ENCODE peak calls at places on chromosomes 3 and 15, in seven cellular contexts. N, L, E, A, D, T and Q are unnamed samples.

GRCh38 chr3:128971421-128971820 is 22.5 kb downstream of the CFAP92 start:
- DNase-seq in E (peak; percentile 73), A (no peak), T (no peak), D (no peak), L (no peak), N (peak; percentile 22), Q (no peak)

GRCh38 chr3:48399387-48400172 is 27.6 kb downstream of the FBXW12 start:
- DNase-seq in D (peak; percentile 3), A (no peak), L (no peak), E (no peak), N (no peak), T (no peak), Q (no peak)

GRCh38 chr15:78399081-78399480 is 38.9 kb upstream of the IREB2 start:
- DNase-seq in T (no peak), E (no peak), N (no peak), A (no peak), D (no peak), L (no peak), Q (no peak)

GRCh38 chr15:77018796-77019475 is 24.0 kb downstream of the PSTPIP1 start:
- DNase-seq in T (no peak), E (no peak), D (no peak), N (no peak), L (no peak), A (no peak), Q (no peak)

GRCh38 chr15:89662893-89663673 is 7.8 kb upstream of the KIF7 start:
- DNase-seq in A (no peak), D (no peak), T (peak; percentile 80), N (peak; percentile 87), L (no peak), E (peak; percentile 65), Q (no peak)

GRCh38 chr3:158355623-158356588 is 215.1 kb upstream of the MLF1 start:
- DNase-seq in E (no peak), N (no peak), L (no peak), A (no peak), D (no peak), T (no peak), Q (no peak)

GRCh38 chr3:9862391-9863235 is 17.4 kb downstream of the CIDEC start:
- DNase-seq in N (peak; percentile 71), D (peak; percentile 100), L (peak; percentile 36), A (peak; percentile 74), T (peak; percentile 89), E (peak; percentile 52), Q (no peak)

GRCh38 chr15:73712107-73712506 is 27.9 kb downstream of the CD276 start:
- DNase-seq in L (no peak), E (no peak), N (no peak), A (no peak), T (no peak), D (no peak), Q (no peak)

GRCh38 chr3:169171739-169172138 is 491.8 kb downstream of the MECOM start:
- DNase-seq in T (no peak), N (no peak), A (no peak), D (no peak), E (no peak), L (no peak), Q (no peak)

GRCh38 chr3:64355473-64355872 is 130.2 kb upstream of the PRICKLE2 start:
- DNase-seq in A (no peak), N (no peak), D (no peak), L (peak; percentile 35), E (peak; percentile 35), T (no peak), Q (no peak)

GRCh38 chr3:140316461-140316860 is 361.4 kb upstream of the TRIM42 start:
- DNase-seq in L (no peak), N (no peak), E (no peak), T (no peak), A (no peak), D (no peak), Q (no peak)

GRCh38 chr3:146125946-146126345 is 35.0 kb downstream of the PLOD2 start:
- DNase-seq in T (no peak), E (no peak), D (no peak), L (peak; percentile 75), A (peak; percentile 56), N (no peak), Q (no peak)

GRCh38 chr3:45035441-45036301 is 9.6 kb downstream of the CLEC3B start:
- DNase-seq in T (peak; percentile 79), L (no peak), N (no peak), E (peak; percentile 32), D (no peak), A (no peak), Q (no peak)

GRCh38 chr3:49351521-49352011 is 6.6 kb downstream of the GPX1 start:
- DNase-seq in N (no peak), D (no peak), A (no peak), T (no peak), L (peak; percentile 67), E (no peak), Q (no peak)

GRCh38 chr3:49805367-49805782 is 2.3 kb downstream of the INKA1 start:
- DNase-seq in T (peak; percentile 94), A (no peak), D (no peak), E (peak; percentile 93), N (peak; percentile 50), L (no peak), Q (no peak)

GRCh38 chr3:67017211-67017610 is 19.1 kb downstream of the KBTBD8 start:
- DNase-seq in T (no peak), D (peak; percentile 51), N (no peak), A (peak; percentile 67), L (no peak), E (no peak), Q (no peak)

GRCh38 chr3:187673012-187673411 is 2.8 kb upstream of the SST start:
- DNase-seq in L (no peak), D (no peak), A (no peak), N (no peak), T (no peak), E (no peak), Q (no peak)

GRCh38 chr3:8891774-8892173 is 71.5 kb downstream of the RAD18 start:
- DNase-seq in T (no peak), A (no peak), N (no peak), D (no peak), L (no peak), E (no peak), Q (no peak)

GRCh38 chr3:128076783-128077624 is 24.8 kb downstream of the SEC61A1 start:
- DNase-seq in D (peak; percentile 80), T (no peak), E (no peak), L (no peak), A (no peak), N (peak; percentile 34), Q (no peak)

GRCh38 chr3:129031476-129032215 is 28.9 kb upstream of the GP9 start:
- DNase-seq in E (no peak), D (no peak), A (no peak), T (no peak), N (no peak), L (no peak), Q (no peak)

DNA sequence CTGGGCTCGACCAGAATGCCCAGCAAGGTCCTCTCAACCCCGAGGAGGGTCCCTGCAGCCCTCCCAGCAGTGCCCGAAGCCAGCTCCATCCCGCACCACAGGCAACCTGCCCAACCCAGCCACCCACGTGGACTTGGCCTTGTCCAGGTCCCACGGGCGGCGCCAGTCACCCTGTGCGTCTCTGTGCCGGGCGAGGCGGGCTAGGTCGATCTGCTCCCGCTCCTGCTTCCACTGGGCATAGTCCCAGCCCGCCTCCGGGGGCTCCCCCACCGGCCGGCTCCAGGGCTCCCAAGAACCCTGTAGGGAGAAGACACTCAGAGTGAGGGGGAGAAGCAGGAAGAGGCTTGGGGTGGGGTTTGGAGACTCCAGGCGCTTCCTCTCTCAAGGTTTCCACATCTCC is 3.1 kb downstream of the CCDC9B start:
- DNase-seq in A (no peak), T (peak; percentile 84), E (no peak), D (no peak), N (no peak), L (no peak), Q (no peak)
- H3K4me3 ChIP-seq in A (no peak overlapping the region), T (peak overlapping the region; percentile 59), E (no peak overlapping the region), D (no peak overlapping the region), N (no peak overlapping the region), L (no peak overlapping the region), Q (peak overlapping the region; percentile 61)

DNA sequence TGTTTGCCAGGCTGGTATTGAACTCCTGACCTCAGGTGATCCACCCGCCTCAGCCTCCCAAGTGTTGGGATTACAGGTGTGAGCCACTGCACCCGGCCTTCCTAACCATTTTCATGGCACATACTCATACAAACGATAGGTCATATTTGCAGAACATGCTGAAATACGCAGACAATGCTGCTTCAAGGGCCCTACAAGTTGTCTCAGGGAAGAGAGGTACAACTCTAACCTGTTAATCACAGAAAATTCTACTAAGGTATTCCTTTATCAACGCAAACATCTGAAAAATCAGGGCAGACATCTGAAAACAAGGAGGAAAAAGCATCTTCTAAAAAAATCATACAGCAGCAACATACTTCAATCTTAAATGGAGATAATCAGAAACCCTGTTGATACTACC is 39.9 kb downstream of the RAF1 start:
- DNase-seq in D (no peak), N (no peak), E (no peak), A (no peak), L (no peak), T (no peak), Q (no peak)
- TF ChIP-seq POLR2A in D (no peak), N (no peak), E (no peak), A (no peak), L (no peak), T (no peak), Q (no peak)

GRCh38 chr15:38650936-38651327 is 86.3 kb upstream of the RASGRP1 start:
- DNase-seq in A (no peak), D (no peak), N (no peak), T (no peak), L (no peak), E (no peak), Q (no peak)

GRCh38 chr15:38648116-38648843 is 83.7 kb upstream of the RASGRP1 start:
- DNase-seq in D (no peak), T (no peak), E (no peak), L (no peak), A (no peak), N (no peak), Q (no peak)

GRCh38 chr15:38646716-38647115 is 82.1 kb upstream of the RASGRP1 start:
- DNase-seq in N (no peak), T (no peak), L (no peak), D (no peak), E (no peak), A (no peak), Q (no peak)

GRCh38 chr15:38650384-38650783 is 85.8 kb upstream of the RASGRP1 start:
- DNase-seq in E (no peak), A (no peak), N (no peak), L (no peak), D (no peak), T (no peak), Q (no peak)

GRCh38 chr15:38647683-38648082 is 83.1 kb upstream of the RASGRP1 start:
- DNase-seq in L (peak; percentile 20), N (no peak), A (peak; percentile 13), E (no peak), T (no peak), D (no peak), Q (no peak)
- TF ChIP-seq CTCF in L (peak; percentile 40), N (no peak), A (no peak), E (no peak), T (no peak), D (no peak), Q (peak; percentile 18)

DNA sequence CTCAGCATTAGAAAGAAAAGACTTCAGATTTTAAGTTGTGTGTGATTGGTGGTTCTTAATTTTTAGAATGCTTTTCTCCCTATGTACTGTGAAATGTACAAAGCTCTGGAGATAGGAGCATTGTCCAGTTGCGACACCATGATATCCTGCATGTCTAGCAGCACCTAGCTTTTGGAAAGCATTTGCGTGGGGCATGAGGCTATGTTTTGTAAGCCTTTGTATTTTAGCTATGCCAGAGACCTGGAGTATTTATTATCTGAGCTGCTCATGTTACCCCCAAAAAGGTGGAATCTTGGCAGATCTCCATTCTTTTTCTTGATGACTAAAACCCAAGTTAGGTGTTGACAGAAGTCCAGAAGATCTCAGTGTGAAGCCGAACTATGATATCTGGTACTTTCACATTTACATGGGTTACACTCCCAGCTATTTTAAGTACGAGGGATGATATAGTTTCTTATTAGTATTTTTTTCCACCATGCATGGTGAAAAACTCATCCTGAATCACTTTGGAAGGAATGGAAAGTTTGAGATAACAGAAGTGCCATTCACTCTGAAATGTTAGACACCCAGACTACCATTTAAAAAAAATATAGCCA is 126.7 kb upstream of the SAMMSON start:
- DNase-seq in A (no peak), D (no peak), L (no peak), E (peak; percentile 18), N (no peak), T (no peak), Q (no peak)
- H3K4me3 ChIP-seq in A (no peak overlapping the region), D (no peak overlapping the region), L (no peak overlapping the region), E (no peak overlapping the region), N (no peak overlapping the region), T (no peak overlapping the region), Q (no peak overlapping the region)